ENCODE peak calls at places on chromosomes 2 and 18, in nine cellular contexts. I is CD8-positive, alpha-beta T cell; F is aorta; Q is Peyer's patch; S is heart right ventricle; Z is brain microvascular endothelial cell; U is A549; Y is neural progenitor cell; O is gastrocnemius medialis. J is an unnamed sample.

GRCh38 chr2:119702918-119703401 is 24.0 kb downstream of the TMEM177 start:
- DNase-seq in I (peak; percentile 58), F (peak; percentile 73), Q (peak; percentile 58), S (peak; percentile 59), Z (peak; percentile 41), U (peak; percentile 70), Y (peak; percentile 86), O (peak; percentile 48), J (peak; percentile 50)

GRCh38 chr2:24620936-24621335 is 129.9 kb downstream of the NCOA1 start:
- DNase-seq in I (no peak), F (no peak), Q (no peak), S (no peak), Z (no peak), U (no peak), Y (no peak), O (no peak), J (peak; percentile 47)

GRCh38 chr18:13502585-13502984 is 223.8 kb downstream of the FAM210A start:
- DNase-seq in I (no peak), F (no peak), Q (no peak), S (peak; percentile 41), Z (no peak), U (no peak), Y (no peak), O (no peak), J (no peak)

GRCh38 chr2:23606968-23607367 is 222.0 kb downstream of the KLHL29 start:
- DNase-seq in I (no peak), F (no peak), Q (no peak), S (no peak), Z (peak; percentile 66), U (no peak), Y (no peak), O (no peak), J (peak; percentile 10)

GRCh38 chr2:61705625-61706024 is 148.2 kb downstream of the FAM161A start:
- DNase-seq in I (no peak), F (no peak), Q (no peak), S (no peak), Z (no peak), U (no peak), Y (no peak), O (peak; percentile 85), J (no peak)

GRCh38 chr18:34909637-34910364 is 131.4 kb upstream of the MAPRE2 start:
- DNase-seq in I (no peak), F (no peak), Q (no peak), S (no peak), Z (peak; percentile 76), U (no peak), Y (no peak), O (peak; percentile 69), J (peak; percentile 66)

GRCh38 chr2:78118037-78118436 is 595.9 kb upstream of the LRRTM4 start:
- DNase-seq in I (no peak), F (no peak), Q (no peak), S (no peak), Z (no peak), U (no peak), Y (no peak), O (peak; percentile 12), J (no peak)

GRCh38 chr2:167939513-167940360 is 307.7 kb downstream of the STK39 start:
- DNase-seq in I (no peak), F (no peak), Q (no peak), S (no peak), Z (no peak), U (no peak), Y (no peak), O (no peak), J (no peak)

GRCh38 chr18:73366713-73367112 is 498.9 kb upstream of the NETO1 start:
- DNase-seq in I (no peak), F (no peak), Q (no peak), S (no peak), Z (no peak), U (no peak), Y (no peak), O (no peak), J (peak; percentile 2)

GRCh38 chr18:64720781-64721464 is 572.0 kb upstream of the LINC00305 start:
- DNase-seq in I (peak; percentile 15), F (no peak), Q (no peak), S (no peak), Z (no peak), U (no peak), Y (peak; percentile 78), O (no peak), J (no peak)

GRCh38 chr2:60963176-60963575 is 54.3 kb upstream of the PEX13 start:
- DNase-seq in I (no peak), F (no peak), Q (no peak), S (no peak), Z (no peak), U (no peak), Y (no peak), O (no peak), J (no peak)

GRCh38 chr2:20443276-20443920 is 3.5 kb upstream of the RHOB start:
- DNase-seq in I (no peak), F (no peak), Q (no peak), S (no peak), Z (no peak), U (peak; percentile 88), Y (peak; percentile 63), O (no peak), J (peak; percentile 74)

GRCh38 chr2:20446917-20447436 is at the start of gene RHOB:
- DNase-seq in I (peak; percentile 86), F (peak; percentile 98), Q (peak; percentile 95), S (peak; percentile 96), Z (peak; percentile 98), U (peak; percentile 99), Y (peak; percentile 99), O (peak; percentile 97), J (peak; percentile 99)

GRCh38 chr2:20444113-20444992 is 2.5 kb upstream of the RHOB start:
- DNase-seq in I (no peak), F (peak; percentile 71), Q (no peak), S (peak; percentile 29), Z (peak; percentile 40), U (peak; percentile 36), Y (peak; percentile 50), O (no peak), J (peak; percentile 76)

GRCh38 chr2:20446280-20446916 is 476 bp upstream of the RHOB start:
- DNase-seq in I (no peak), F (no peak), Q (no peak), S (peak; percentile 21), Z (peak; percentile 24), U (no peak), Y (peak; percentile 11), O (no peak), J (no peak)

GRCh38 chr2:20444993-20445910 is 1.6 kb upstream of the RHOB start:
- DNase-seq in I (no peak), F (no peak), Q (no peak), S (no peak), Z (no peak), U (no peak), Y (no peak), O (no peak), J (no peak)
- H3K4me3 ChIP-seq in I (no peak overlapping the region), F (peak overlapping the region; percentile 41), Q (no peak overlapping the region), S (peak overlapping the region; percentile 96), Z (no peak overlapping the region), U (no peak overlapping the region), Y (no peak overlapping the region), O (peak overlapping the region; percentile 32), J (no peak overlapping the region)

GRCh38 chr2:28688784-28689183 is 62.8 kb upstream of the PPP1CB start:
- DNase-seq in I (no peak), F (no peak), Q (no peak), S (no peak), Z (no peak), U (no peak), Y (no peak), O (no peak), J (no peak)

GRCh38 chr2:28687181-28687580 is 64.4 kb upstream of the PPP1CB start:
- DNase-seq in I (no peak), F (no peak), Q (no peak), S (no peak), Z (no peak), U (no peak), Y (no peak), O (no peak), J (no peak)

GRCh38 chr2:28687640-28688039 is 64.0 kb upstream of the PPP1CB start:
- DNase-seq in I (no peak), F (no peak), Q (no peak), S (no peak), Z (no peak), U (no peak), Y (no peak), O (no peak), J (no peak)

GRCh38 chr2:28691774-28692281 is 59.8 kb upstream of the PPP1CB start:
- DNase-seq in I (no peak), F (peak; percentile 65), Q (peak; percentile 18), S (peak; percentile 30), Z (peak; percentile 36), U (peak; percentile 63), Y (peak; percentile 75), O (no peak), J (peak; percentile 93)

DNA sequence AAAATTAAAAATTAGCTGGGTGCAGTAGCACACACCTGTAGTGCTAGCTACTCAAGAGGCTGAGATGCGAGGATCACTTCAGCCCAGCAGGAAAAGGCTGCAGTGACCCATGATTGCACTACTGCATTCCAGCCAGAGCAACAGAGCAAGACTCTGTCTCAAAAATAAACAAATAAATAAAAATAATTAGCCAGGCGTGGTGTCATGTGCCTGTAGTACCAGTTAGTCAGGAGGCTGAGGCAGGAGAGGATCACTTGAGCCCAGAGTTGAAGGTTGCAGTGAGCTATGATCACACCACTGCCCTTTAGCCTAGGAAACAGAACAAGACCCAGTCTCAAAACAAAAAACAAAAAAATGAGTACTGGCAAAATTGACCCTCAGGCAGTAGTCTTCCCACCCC is 61.9 kb upstream of the PPP1CB start:
- DNase-seq in I (no peak), F (no peak), Q (no peak), S (no peak), Z (no peak), U (no peak), Y (no peak), O (no peak), J (no peak)
- H3K4me3 ChIP-seq in I (no peak overlapping the region), F (no peak overlapping the region), Q (no peak overlapping the region), S (no peak overlapping the region), Z (no peak overlapping the region), U (no peak overlapping the region), Y (no peak overlapping the region), O (no peak overlapping the region), J (no peak overlapping the region)

GRCh38 chr2:207505180-207505579 is 24.6 kb upstream of the CREB1 start:
- DNase-seq in I (no peak), F (no peak), Q (no peak), S (no peak), Z (no peak), U (no peak), Y (peak; percentile 79), O (no peak), J (no peak)
- H3K4me3 ChIP-seq in I (no peak overlapping the region), F (no peak overlapping the region), Q (no peak overlapping the region), S (no peak overlapping the region), Z (no peak overlapping the region), U (no peak overlapping the region), Y (peak overlapping the region; percentile 32), O (no peak overlapping the region), J (no peak overlapping the region)

DNA sequence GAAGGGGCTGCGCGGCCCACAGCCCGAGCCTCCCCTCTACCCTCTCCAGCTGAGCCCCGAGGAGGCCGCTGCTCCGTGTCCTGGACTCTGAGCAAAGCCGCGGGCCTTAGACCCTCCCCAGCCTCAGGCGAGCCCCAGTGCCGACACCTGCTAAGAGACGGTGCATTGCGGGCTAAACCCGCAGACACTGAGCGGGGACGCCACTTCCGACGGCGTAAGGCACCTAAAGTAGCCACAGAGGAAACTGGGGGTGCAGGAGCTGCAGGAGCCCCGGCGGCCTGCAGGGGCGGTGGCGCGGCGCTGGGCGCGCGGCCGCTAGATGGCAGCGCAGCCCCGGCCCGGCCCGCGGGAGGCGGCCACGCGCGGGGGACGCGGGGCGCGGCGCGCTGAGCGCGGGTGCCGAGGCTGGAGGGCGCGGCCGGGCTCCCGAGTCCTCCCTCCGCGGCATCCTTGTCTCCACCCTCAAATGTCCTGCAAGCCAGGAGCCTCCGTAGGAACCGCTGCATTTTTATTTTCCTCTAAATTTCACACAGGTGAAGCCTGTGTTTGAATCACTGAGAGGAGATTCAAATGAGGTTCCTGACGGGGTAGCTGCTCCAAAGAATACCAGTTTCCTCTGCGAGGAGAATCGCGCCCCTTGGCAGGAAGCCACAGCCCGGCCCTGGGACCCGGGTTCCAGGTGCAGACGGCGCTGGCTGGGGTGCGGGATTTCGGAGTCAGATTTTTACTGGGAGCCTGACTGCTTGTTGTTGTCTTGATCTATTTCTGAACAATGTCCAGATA is 650.5 kb downstream of the GALR1 start:
- DNase-seq in I (peak; percentile 44), F (no peak), Q (no peak), S (peak; percentile 34), Z (peak; percentile 3), U (peak; percentile 33), Y (peak; percentile 89), O (no peak), J (peak; percentile 5)
- H3K4me3 ChIP-seq in I (peak overlapping the region; percentile 46), F (peak overlapping the region; percentile 27), Q (no peak overlapping the region), S (peak overlapping the region; percentile 40), Z (no peak overlapping the region), U (peak overlapping the region; percentile 41), Y (peak overlapping the region; percentile 55), O (peak overlapping the region; percentile 26), J (no peak overlapping the region)